ENCODE peak calls at places on chromosomes 13 and 19, in nine cellular contexts. M, I, P, E, F, D, S, Y and G are unnamed samples.

GRCh38 chr19:48646192-48646911 is 365 bp upstream of the CA11 start:
- DNase-seq in I (peak), F (peak), Y (peak), P (no peak), S (peak), E (peak), M (no peak), D (peak), G (peak)

GRCh38 chr13:110116072-110116487 is 190.9 kb downstream of the COL4A1 start:
- DNase-seq in I (peak), Y (no peak), S (no peak), D (peak), F (peak), M (no peak), E (peak), P (no peak), G (peak)

GRCh38 chr19:14114854-14115253 is 2.7 kb downstream of the PRKACA start:
- DNase-seq in E (no peak), Y (no peak), F (peak), I (peak), D (peak), P (no peak), M (no peak), S (no peak), G (no peak)

GRCh38 chr13:19782049-19782726 is 557 bp downstream of the PSPC1 start:
- DNase-seq in S (peak), E (peak), Y (peak), D (peak), I (peak), M (peak), F (peak), P (no peak), G (peak)

GRCh38 chr19:14511245-14511625 is 7.0 kb downstream of the DNAJB1 start:
- DNase-seq in I (no peak), E (no peak), D (no peak), S (no peak), M (no peak), Y (no peak), F (no peak), P (no peak), G (no peak)

GRCh38 chr13:73201601-73202000 is 142.8 kb downstream of the KLF5 start:
- DNase-seq in S (no peak), D (no peak), I (peak), M (no peak), E (no peak), P (no peak), F (no peak), Y (no peak), G (no peak)

GRCh38 chr13:36783883-36784282 is 35.1 kb upstream of the RFXAP start:
- DNase-seq in P (no peak), D (no peak), I (no peak), M (no peak), E (no peak), Y (no peak), F (no peak), S (no peak), G (no peak)

GRCh38 chr13:109009756-109010155 is 380.3 kb downstream of the MYO16 start:
- DNase-seq in E (no peak), S (no peak), I (no peak), Y (no peak), P (no peak), F (no peak), M (no peak), D (no peak), G (no peak)

GRCh38 chr13:99600318-99600717 is 99.0 kb downstream of the TM9SF2 start:
- DNase-seq in I (no peak), M (no peak), Y (no peak), S (no peak), P (no peak), E (no peak), F (peak), D (no peak), G (no peak)

GRCh38 chr13:30844548-30845296 is 61.3 kb upstream of the MEDAG start:
- DNase-seq in S (no peak), M (no peak), E (no peak), P (no peak), F (no peak), I (no peak), Y (no peak), D (no peak), G (no peak)

DNA sequence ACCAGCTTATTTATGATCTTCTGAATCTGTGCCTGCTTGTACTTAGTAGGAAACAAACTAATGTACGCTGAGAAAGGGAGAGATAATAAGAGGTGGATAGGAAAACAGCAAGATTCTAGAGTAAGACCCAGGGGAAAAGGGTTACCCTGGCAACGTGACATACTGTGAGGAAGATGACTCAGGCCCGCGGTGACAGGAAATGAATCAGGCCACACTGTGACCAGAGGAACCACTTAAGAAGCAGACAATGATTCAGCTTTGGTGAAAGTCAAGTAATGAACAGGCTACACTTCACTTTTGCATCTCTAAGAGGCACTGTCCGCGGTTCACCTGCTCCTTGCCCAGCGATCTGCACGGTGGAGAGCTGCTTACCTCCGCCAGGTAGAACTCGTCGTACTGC is 158.2 kb downstream of the NALCN start:
- DNase-seq in M (peak), F (peak), I (peak), P (no peak), D (peak), Y (peak), S (peak), E (peak), G (no peak)
- TF ChIP-seq CTCF in M (no peak), F (no peak), I (peak), P (no peak), D (no peak), Y (peak), S (no peak), E (no peak), G (no peak)

GRCh38 chr19:5718032-5718578 is 1.8 kb downstream of the LONP1 start:
- DNase-seq in Y (peak), E (peak), P (peak), S (peak), I (peak), F (no peak), M (no peak), D (no peak), G (no peak)
- H3K4me3 ChIP-seq in Y (peak), E (peak), P (peak), S (peak), I (peak), F (peak), M (peak), D (peak), G (peak)

DNA sequence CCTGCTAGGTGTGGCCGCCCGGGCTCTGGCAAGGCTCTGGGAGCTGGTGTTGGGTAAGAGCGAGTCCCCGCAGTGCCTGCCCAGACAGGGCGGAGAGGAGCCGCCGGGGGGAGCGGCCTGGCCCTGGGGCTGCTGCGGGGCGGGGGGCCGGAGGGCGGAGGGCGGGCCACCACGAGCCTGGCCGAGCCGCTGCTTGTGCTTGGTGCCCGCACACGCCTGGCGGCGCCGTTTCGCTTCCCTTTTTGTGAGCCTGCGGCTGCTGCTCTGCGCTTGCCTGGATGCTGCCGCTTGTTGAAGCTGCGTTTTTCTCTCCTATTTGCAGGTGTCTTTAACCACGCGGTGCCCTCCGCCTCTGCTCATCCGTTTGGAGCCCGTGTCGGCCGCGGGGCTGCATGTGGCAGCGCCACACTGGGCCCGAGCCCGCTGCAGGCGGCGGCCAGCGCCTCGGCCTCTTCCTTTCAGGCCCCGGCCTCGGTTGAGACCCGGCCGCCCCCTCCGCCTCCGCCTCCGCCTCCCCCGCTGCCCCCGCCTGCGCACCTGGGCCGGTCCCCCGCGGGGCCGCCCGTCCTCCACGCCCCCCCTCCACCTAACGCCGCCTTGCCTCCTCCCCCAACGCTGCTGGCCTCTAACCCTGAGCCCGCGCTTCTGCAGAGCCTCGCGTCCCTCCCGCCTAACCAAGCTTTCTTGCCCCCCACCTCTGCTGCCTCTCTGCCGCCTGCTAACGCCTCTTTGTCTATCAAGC is 8.5 kb downstream of the PLEKHJ1 start:
- DNase-seq in Y (no peak), M (no peak), S (no peak), F (no peak), D (no peak), E (no peak), P (no peak), I (no peak), G (no peak)
- TF ChIP-seq CTCF in Y (no peak), M (no peak), S (no peak), F (no peak), D (no peak), E (no peak), P (no peak), I (no peak), G (no peak)

DNA sequence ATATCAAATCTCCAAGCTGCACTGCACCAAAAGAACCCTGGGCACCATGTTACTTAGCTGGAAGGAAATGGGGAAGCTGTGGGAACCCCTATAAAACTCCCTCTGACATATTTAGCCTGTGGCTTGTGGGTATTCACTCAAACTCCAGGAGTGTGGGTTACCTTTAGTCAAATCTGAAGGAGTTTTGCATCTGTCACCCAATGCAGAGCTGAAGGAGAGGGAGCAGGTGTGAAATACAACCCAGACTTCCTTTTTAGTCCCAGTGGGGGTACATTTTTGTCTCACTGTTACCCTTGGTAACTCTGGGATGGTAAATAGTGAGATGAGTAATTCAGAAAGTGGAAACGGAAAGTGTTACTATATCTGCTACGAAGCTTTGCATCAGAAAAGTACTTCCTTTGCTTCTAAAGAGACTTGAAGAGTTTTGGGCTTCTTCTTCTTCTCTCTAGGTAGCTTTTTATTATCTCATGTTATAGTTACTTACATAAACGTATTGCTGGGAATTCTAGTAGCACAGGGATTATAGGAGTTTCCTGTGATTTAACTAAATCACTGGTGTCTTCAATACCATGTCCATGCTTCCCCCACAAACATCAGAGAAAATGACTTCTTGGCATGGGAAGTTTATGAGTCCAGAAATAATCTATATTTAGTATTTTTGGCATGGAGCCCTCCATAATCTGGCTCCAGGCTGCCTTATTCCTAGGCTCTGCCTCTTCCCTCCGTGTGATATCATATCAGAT is 105.9 kb downstream of the AKAP11 start:
- DNase-seq in I (no peak), Y (no peak), P (no peak), F (no peak), D (no peak), S (no peak), E (no peak), M (no peak), G (no peak)
- H3K4me3 ChIP-seq in I (no peak), Y (no peak), P (no peak), F (no peak), D (no peak), S (no peak), E (no peak), M (no peak), G (no peak)

GRCh38 chr19:44356383-44357111 is at the start of gene ZNF112:
- DNase-seq in I (peak), P (peak), D (peak), Y (peak), S (peak), M (peak), E (peak), F (peak), G (peak)
- TF ChIP-seq CTCF in I (no peak), P (no peak), D (no peak), Y (no peak), S (no peak), M (no peak), E (no peak), F (no peak), G (no peak)

DNA sequence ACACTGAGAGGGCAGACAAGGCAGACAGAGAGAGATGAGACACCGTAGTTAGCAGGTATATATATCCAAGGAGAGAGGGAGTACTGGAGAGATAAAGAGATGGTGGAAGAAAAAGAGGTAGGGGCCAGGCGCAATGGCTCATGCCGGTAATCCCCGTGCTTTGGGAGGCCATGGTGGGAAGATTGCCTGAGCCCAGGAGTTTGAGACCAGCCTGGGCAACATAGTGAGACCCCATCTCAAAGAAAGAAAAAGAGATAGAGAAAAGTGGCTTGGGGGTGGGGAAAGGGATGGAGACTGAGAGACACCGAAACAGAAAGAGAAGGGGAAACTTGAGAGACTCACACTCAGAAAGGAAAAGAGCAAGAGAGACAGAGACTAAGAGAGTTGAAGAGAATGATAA is 2.5 kb downstream of the RAB4B start:
- DNase-seq in F (no peak), P (no peak), M (no peak), S (no peak), Y (no peak), E (no peak), I (no peak), D (no peak), G (no peak)
- H3K4me3 ChIP-seq in F (no peak), P (no peak), M (no peak), S (no peak), Y (no peak), E (no peak), I (no peak), D (no peak), G (no peak)

DNA sequence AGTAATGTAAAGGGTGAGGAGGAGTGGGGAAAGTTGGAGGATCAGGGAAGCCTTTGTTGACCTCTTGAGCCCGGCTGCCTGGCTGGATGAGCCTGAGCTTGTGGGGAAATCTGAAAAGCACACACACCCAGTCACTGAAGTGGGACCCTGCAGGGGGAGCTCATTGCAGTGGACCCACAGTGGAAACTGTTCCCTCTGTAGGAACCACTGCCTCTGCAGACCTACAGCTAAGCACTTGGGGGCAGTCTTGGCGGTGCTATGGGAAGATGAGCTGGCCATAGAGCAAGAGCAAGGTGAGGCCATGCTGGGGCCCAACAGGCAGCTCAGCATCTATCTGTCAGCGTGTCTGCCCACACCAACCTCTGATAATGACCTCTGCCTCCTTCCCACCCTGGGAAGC is 294.8 kb downstream of the TSHZ3 start:
- DNase-seq in D (peak), P (peak), M (peak), I (peak), Y (peak), F (peak), E (peak), S (peak), G (no peak)
- TF ChIP-seq CTCF in D (peak), P (peak), M (peak), I (peak), Y (peak), F (peak), E (peak), S (peak), G (no peak)